ENCODE peak calls at places on chromosomes 5 and 9, in five cellular contexts. E is NCI-H1092, I is GM19239, N is type B pancreatic cell, A is SIG-M5. F is an unnamed sample.

GRCh38 chr5:59838989-59839388 is 54.5 kb downstream of the PDE4D start:
- DNase-seq in E (no peak), I (no peak), N (no peak), A (no peak), F (no peak)

GRCh38 chr9:130042931-130043653 is at the start of gene FNBP1:
- DNase-seq in E (peak), I (peak), N (peak), A (no peak), F (no peak)

GRCh38 chr9:69181908-69182353 is 7.9 kb downstream of the TJP2 start:
- DNase-seq in E (no peak), I (no peak), N (no peak), A (no peak), F (no peak)

GRCh38 chr5:143738415-143739401 is 73.3 kb upstream of the HMHB1 start:
- DNase-seq in E (no peak), I (no peak), N (no peak), A (no peak), F (no peak)

GRCh38 chr9:98791147-98792095 is 4.9 kb downstream of the ANKS6 start:
- DNase-seq in E (no peak), I (peak), N (peak), A (no peak), F (peak)

GRCh38 chr9:135251996-135252760 is 164.7 kb downstream of the OLFM1 start:
- DNase-seq in E (no peak), I (no peak), N (no peak), A (no peak), F (no peak)

GRCh38 chr9:4604678-4605095 is 57.4 kb upstream of the PLPP6 start:
- DNase-seq in E (peak), I (peak), N (no peak), A (no peak), F (no peak)

GRCh38 chr9:107944387-107944786 is 454.8 kb upstream of the KLF4 start:
- DNase-seq in E (no peak), I (no peak), N (no peak), A (no peak), F (no peak)

GRCh38 chr5:141529002-141529401 is 40.1 kb downstream of the PCDHGC5 start:
- DNase-seq in E (no peak), I (no peak), N (no peak), A (no peak), F (no peak)

GRCh38 chr5:81751836-81752643 is 1.1 kb upstream of the SSBP2 start:
- DNase-seq in E (no peak), I (peak), N (no peak), A (no peak), F (peak)

GRCh38 chr5:16616536-16617271 is at the start of gene RETREG1:
- DNase-seq in E (peak), I (peak), N (peak), A (no peak), F (no peak)

GRCh38 chr9:13718539-13718938 is 439.0 kb upstream of the MPDZ start:
- DNase-seq in E (no peak), I (no peak), N (no peak), A (no peak), F (no peak)

GRCh38 chr9:89508951-89509607 is 11.2 kb upstream of the SEMA4D start:
- DNase-seq in E (no peak), I (no peak), N (no peak), A (no peak), F (no peak)

GRCh38 chr9:34694811-34695210 is 3.7 kb upstream of the CCL19 start:
- DNase-seq in E (no peak), I (no peak), N (no peak), A (no peak), F (no peak)

GRCh38 chr9:134536101-134536900 is 105.3 kb upstream of the COL5A1 start:
- DNase-seq in E (no peak), I (no peak), N (no peak), A (no peak), F (no peak)

GRCh38 chr5:151205411-151205810 is 18.5 kb downstream of the CCDC69 start:
- DNase-seq in E (no peak), I (no peak), N (peak), A (no peak), F (peak)

GRCh38 chr9:108130896-108131295 is 641.3 kb upstream of the KLF4 start:
- DNase-seq in E (peak), I (no peak), N (no peak), A (no peak), F (no peak)

GRCh38 chr5:99349842-99350241 is 421.0 kb upstream of the CHD1 start:
- DNase-seq in E (peak), I (no peak), N (no peak), A (no peak), F (no peak)

GRCh38 chr5:147554285-147554817 is 44.5 kb upstream of the DPYSL3 start:
- DNase-seq in E (no peak), I (no peak), N (no peak), A (no peak), F (no peak)

GRCh38 chr5:179858241-179858585 is 404 bp downstream of the MRNIP start:
- DNase-seq in E (no peak), I (no peak), N (no peak), A (no peak), F (no peak)

GRCh38 chr5:56981906-56982305 is 30.0 kb upstream of the MIER3 start:
- DNase-seq in E (no peak), I (no peak), N (no peak), A (no peak), F (no peak)

GRCh38 chr9:20236676-20237075 is 385.6 kb downstream of the MLLT3 start:
- DNase-seq in E (no peak), I (no peak), N (no peak), A (no peak), F (no peak)

GRCh38 chr5:37494756-37495155 is 115.6 kb downstream of the WDR70 start:
- DNase-seq in E (no peak), I (no peak), N (no peak), A (no peak), F (no peak)

GRCh38 chr5:75156585-75156984 is 80.1 kb downstream of the ANKRD31 start:
- DNase-seq in E (no peak), I (no peak), N (no peak), A (no peak), F (no peak)

GRCh38 chr5:179623906-179624741 is 653 bp upstream of the HNRNPH1 start:
- DNase-seq in E (no peak), I (no peak), N (no peak), A (peak), F (peak)